ENCODE peak calls at places on chromosomes 3 and 15, in nine cellular contexts. A is fibroblast of pulmonary artery, C is BJ, Y is GM13976, J is neural progenitor cell, Q is HFFc6, K is neural crest cell, E is cardiac muscle cell, W is MM.1S. X is an unnamed sample.

GRCh38 chr15:75622505-75622904 is 3.0 kb downstream of the SNUPN start:
- DNase-seq in W (no peak), Y (no peak), A (no peak), E (no peak), J (no peak), Q (no peak), C (no peak), K (no peak), X (no peak)

GRCh38 chr3:124158174-124158812 is 166.4 kb upstream of the ROPN1 start:
- DNase-seq in K (no peak), A (no peak), W (no peak), J (no peak), Y (no peak), C (no peak), Q (no peak), E (no peak), X (no peak)

GRCh38 chr3:114706591-114707224 is 412.9 kb downstream of the TIGIT start:
- DNase-seq in E (no peak), A (peak; percentile 21), K (no peak), Q (peak; percentile 31), Y (peak; percentile 37), J (no peak), W (peak; percentile 39), C (no peak), X (peak; percentile 88)

GRCh38 chr3:100717637-100718487 is 8.6 kb downstream of the TFG start:
- DNase-seq in K (no peak), C (no peak), E (no peak), Q (no peak), A (no peak), J (no peak), W (no peak), Y (no peak), X (no peak)

GRCh38 chr3:112984485-112984884 is 6.3 kb upstream of the GTPBP8 start:
- DNase-seq in K (no peak), C (no peak), W (peak; percentile 58), Q (no peak), E (peak; percentile 30), Y (no peak), A (peak; percentile 29), J (no peak), X (peak; percentile 30)

GRCh38 chr3:47954562-47954961 is 61.7 kb downstream of the MAP4 start:
- DNase-seq in E (peak; percentile 29), Y (no peak), W (no peak), K (no peak), C (no peak), A (peak; percentile 33), Q (no peak), J (no peak), X (no peak)

GRCh38 chr3:173103469-173103868 is 37.6 kb downstream of the SPATA16 start:
- DNase-seq in J (no peak), Y (no peak), C (no peak), K (no peak), A (no peak), E (no peak), Q (no peak), W (no peak), X (no peak)

GRCh38 chr15:68987120-68987519 is 27.4 kb upstream of the NOX5 start:
- DNase-seq in Y (no peak), K (no peak), A (no peak), W (no peak), C (no peak), J (no peak), Q (no peak), E (no peak), X (no peak)

GRCh38 chr15:70147178-70147760 is 49.6 kb upstream of the TLE3 start:
- DNase-seq in J (no peak), K (no peak), A (no peak), Y (no peak), W (no peak), Q (no peak), E (no peak), C (no peak), X (no peak)

GRCh38 chr3:72310028-72310987 is 525.4 kb upstream of the PROK2 start:
- DNase-seq in A (peak; percentile 56), W (peak; percentile 71), E (no peak), K (no peak), J (no peak), Y (peak; percentile 76), C (peak; percentile 76), Q (peak; percentile 83), X (peak; percentile 48)

GRCh38 chr3:12479919-12480425 is 4.3 kb upstream of the TSEN2 start:
- DNase-seq in A (peak; percentile 75), J (peak; percentile 81), W (peak; percentile 56), K (peak; percentile 7), E (peak; percentile 64), Y (peak; percentile 78), C (no peak), Q (peak; percentile 37), X (peak; percentile 64)

GRCh38 chr15:80161473-80162016 is 8.7 kb downstream of the FAH start:
- DNase-seq in Q (no peak), K (no peak), C (no peak), J (no peak), Y (no peak), E (no peak), W (no peak), A (no peak), X (no peak)

DNA sequence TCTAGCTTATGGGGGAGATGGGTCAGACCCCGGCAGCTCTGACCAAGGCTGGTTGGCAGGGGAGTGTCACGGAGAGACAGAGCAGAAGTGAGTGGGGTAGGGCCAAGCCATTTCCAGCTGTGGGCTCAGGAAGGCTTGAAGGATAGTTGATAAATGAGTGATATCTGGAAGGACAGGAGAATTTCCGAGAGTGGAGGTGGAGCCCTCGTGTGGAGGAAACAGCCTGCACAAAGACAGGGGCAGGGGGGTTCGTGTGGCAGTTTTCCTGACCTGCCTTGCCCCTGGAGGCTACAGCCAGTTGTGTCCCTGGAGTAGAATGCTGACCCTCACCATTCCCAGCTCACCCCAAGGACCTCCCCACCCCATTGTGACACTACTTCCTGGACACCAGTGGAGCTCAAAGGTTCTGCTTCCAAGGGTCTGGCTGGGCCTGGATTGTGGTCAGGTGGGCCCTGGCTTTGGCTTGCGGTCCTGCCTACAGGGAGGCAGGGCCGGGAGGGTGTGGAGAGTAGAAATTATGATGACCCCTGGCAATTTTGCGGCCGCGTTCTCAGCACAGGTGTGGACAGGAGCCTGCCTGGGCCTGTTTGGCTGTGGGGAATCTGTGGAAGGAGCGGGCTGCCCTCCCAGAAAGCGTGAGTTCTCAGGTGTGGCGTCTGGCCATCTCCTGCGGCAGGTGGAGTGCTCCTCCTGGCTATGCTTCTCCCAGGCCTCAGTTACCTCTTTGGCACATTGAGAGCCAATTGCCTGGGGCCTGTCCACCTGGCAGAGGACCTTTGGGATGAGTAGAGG is at the start of gene SLC22A14:
- DNase-seq in E (no peak), A (no peak), J (peak; percentile 16), Y (peak; percentile 38), C (no peak), K (no peak), Q (no peak), W (no peak), X (no peak)
- TF ChIP-seq CTCF in E (peak; percentile 15), A (peak; percentile 11), J (peak; percentile 28), Y (no peak), C (no peak), K (no peak), Q (peak; percentile 38), W (no peak), X (no peak)

DNA sequence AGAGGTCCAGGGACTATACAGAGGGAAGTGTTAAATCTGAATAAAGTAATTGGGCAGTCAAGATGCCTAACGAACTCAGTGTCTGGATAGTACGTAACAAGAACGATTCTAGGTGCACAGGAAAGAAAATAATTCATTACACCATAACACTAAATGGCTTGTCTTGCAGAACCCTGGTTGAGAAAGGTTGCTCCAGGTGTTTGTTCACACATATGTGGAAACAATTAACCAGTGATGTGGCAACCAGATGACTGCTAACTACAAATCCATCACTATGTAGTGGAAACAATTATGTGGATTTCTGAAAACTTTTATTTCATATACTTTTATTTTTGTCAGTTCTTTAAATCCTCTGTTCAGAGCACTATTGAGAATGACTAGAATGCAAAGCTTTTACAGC is 10.4 kb upstream of the HDC start:
- DNase-seq in C (no peak), K (no peak), J (no peak), W (no peak), A (no peak), Q (no peak), E (no peak), Y (no peak), X (peak; percentile 6)
- TF ChIP-seq CTCF in C (no peak), K (no peak), J (no peak), W (no peak), A (no peak), Q (no peak), E (no peak), Y (no peak), X (no peak)

DNA sequence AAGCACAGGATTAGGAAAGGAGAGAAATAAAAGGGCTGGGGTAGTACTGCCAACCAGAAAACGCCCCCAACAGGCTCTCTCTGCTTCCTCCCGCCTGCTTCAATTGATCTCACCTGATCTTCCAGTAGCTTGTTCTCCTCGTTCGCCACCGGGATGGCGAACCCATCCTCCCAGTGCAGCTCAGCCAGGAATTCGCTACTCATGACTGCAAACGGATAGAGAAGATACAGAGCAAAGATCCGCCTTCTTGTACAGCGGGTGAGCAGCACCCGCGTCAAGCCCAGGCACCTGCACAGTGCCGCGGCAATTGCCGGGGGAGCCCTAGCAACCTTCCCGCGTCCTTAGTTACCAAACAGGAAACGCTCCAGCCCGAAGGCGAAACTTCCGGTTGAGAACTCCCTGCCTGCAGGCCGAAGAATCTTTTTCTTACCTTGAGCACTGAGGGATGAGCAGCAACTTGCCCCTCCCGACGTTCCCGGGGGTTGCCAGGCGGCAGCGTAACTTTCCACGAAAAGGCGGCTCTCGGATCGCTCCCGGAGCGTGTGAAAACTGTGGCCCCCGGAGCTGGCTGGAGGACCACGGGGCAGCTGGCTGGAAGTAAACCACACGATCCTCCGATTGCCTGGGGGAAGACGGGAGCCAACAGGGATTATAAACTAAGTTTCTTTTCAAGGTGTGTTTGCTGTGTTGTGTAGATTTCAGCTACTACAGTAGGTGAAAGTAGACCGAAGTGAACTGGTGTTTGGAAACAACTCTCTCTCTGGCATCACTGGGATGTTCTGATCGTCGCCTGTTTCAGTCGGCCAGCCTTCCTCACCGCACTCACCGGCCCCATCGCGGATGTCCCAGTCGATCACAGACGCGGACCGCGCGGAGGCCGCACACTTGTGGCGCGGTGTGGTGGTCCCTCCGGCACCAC is at the start of gene CCDC39:
- DNase-seq in Y (peak; percentile 82), W (peak; percentile 96), A (peak; percentile 62), E (peak; percentile 88), J (peak; percentile 93), Q (peak; percentile 49), C (peak; percentile 4), K (peak; percentile 77), X (peak; percentile 67)
- TF ChIP-seq CTCF in Y (no peak), W (no peak), A (no peak), E (no peak), J (peak; percentile 23), Q (no peak), C (no peak), K (no peak), X (no peak)

DNA sequence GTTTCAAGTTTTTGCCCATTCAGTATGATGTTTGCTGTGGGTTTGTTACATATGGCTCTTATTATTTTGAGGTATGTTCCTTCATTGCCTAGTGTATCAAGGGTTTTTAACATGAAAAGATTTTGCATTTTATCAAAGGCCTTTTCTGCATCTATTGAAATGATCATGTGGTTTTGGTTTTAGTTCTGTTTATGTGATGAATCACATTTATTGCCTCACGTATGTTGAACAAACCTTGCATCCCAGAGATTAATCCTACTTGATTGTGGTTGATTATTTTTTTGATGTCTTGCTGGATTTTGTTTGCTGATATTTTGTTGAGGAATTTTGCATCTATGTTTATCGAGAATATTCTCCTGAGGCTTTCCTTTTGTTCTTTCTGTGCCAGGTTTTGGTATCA is 39.4 kb downstream of the TMCO5A start:
- DNase-seq in Y (no peak), Q (no peak), J (no peak), W (no peak), A (no peak), C (no peak), E (no peak), K (no peak), X (no peak)
- TF ChIP-seq CTCF in Y (no peak), Q (no peak), J (no peak), W (no peak), A (no peak), C (no peak), E (no peak), K (no peak), X (no peak)

GRCh38 chr15:55802600-55803376 is 59.8 kb upstream of the PRTG start:
- DNase-seq in W (no peak), K (no peak), C (no peak), E (peak; percentile 68), J (peak; percentile 30), Y (no peak), Q (no peak), A (no peak), X (no peak)
- TF ChIP-seq CTCF in W (no peak), K (no peak), C (no peak), E (no peak), J (peak; percentile 27), Y (no peak), Q (no peak), A (no peak), X (no peak)